ENCODE peak calls at places on chromosomes 13 and 19, in four cellular contexts. X, G, T and M are unnamed samples. For H3K36me3 and H3K4me1, the result is how much of the 10 kb centered on the place peaks cover.

GRCh38 chr13:95924389-95924994 is 128.7 kb downstream of the UGGT2 start:
- DNase-seq in T (peak), G (no peak), X (no peak), M (no peak)

GRCh38 chr13:94415484-94415883 is 64.0 kb downstream of the DCT start:
- DNase-seq in X (no peak), G (no peak), T (no peak), M (no peak)

GRCh38 chr13:23828866-23829265 is 60.3 kb downstream of the MIPEP start:
- DNase-seq in X (no peak), G (no peak), T (no peak), M (no peak)

GRCh38 chr13:59621791-59622190 is 541.9 kb downstream of the DIAPH3 start:
- DNase-seq in G (no peak), X (no peak), T (no peak), M (no peak)

GRCh38 chr13:39353988-39354387 is 249.0 kb downstream of the LHFPL6 start:
- DNase-seq in X (no peak), G (no peak), T (no peak), M (no peak)

GRCh38 chr19:2054763-2055162 is 3.7 kb upstream of the MKNK2 start:
- DNase-seq in T (no peak), G (no peak), X (no peak), M (peak)

GRCh38 chr19:55585658-55586339 is 5.2 kb upstream of the ZNF579 start:
- DNase-seq in T (peak), G (peak), X (peak), M (peak)

GRCh38 chr13:102726430-102726829 is 31.6 kb upstream of the METTL21C start:
- DNase-seq in X (no peak), G (no peak), T (no peak), M (no peak)

GRCh38 chr19:44723952-44724319 is 24.6 kb upstream of the BCL3 start:
- DNase-seq in G (peak), T (peak), X (peak), M (peak)

GRCh38 chr19:719081-719512 is 10.4 kb downstream of the PALM start:
- DNase-seq in X (peak), T (no peak), G (peak), M (peak)

GRCh38 chr13:34698953-34699352 is 243.1 kb upstream of the NBEA start:
- DNase-seq in G (no peak), T (no peak), X (no peak), M (no peak)

GRCh38 chr13:39417643-39418042 is 185.3 kb downstream of the LHFPL6 start:
- DNase-seq in T (peak), G (no peak), X (no peak), M (no peak)

GRCh38 chr13:79398915-79399314 is 7.1 kb downstream of the RBM26 start:
- DNase-seq in T (no peak), G (no peak), X (no peak), M (no peak)

GRCh38 chr13:36883829-36884228 is 36.2 kb downstream of the SMAD9 start:
- DNase-seq in X (no peak), G (no peak), T (no peak), M (no peak)

GRCh38 chr13:114179087-114179658 is at the start of gene CFAP97D2:
- DNase-seq in G (no peak), X (no peak), T (no peak), M (no peak)

GRCh38 chr19:55640043-55640576 is 692 bp upstream of the ZNF580 start:
- DNase-seq in X (peak), G (peak), T (peak), M (peak)

GRCh38 chr19:33401683-33402420 is 28.3 kb downstream of the CEBPG start:
- DNase-seq in G (peak), T (no peak), X (no peak), M (no peak)

GRCh38 chr13:65339236-65339635 is 1890.9 kb downstream of the PCDH9 start:
- DNase-seq in T (no peak), G (no peak), X (no peak), M (no peak)

GRCh38 chr13:25210842-25211241 is 38.8 kb upstream of the AMER2 start:
- DNase-seq in G (no peak), T (no peak), X (no peak), M (no peak)

GRCh38 chr13:75685239-75685697 is 49.1 kb downstream of the LMO7 start:
- DNase-seq in G (no peak), T (peak), X (no peak), M (no peak)

GRCh38 chr13:74820809-74821208 is 661.2 kb downstream of the TBC1D4 start:
- DNase-seq in G (no peak), X (no peak), T (peak), M (no peak)

GRCh38 chr13:26051231-26052135 is at the start of gene SHISA2:
- DNase-seq in G (peak), T (peak), X (peak), M (no peak)

GRCh38 chr13:102651392-102651791 is 43.5 kb downstream of the METTL21C start:
- DNase-seq in X (no peak), G (no peak), T (no peak), M (no peak)

GRCh38 chr13:29922896-29923295 is 72.5 kb upstream of the UBL3 start:
- DNase-seq in G (no peak), T (no peak), X (no peak), M (no peak)

GRCh38 chr13:50761406-50761805 is 82.1 kb downstream of the DLEU7 start:
- DNase-seq in G (no peak), X (no peak), T (no peak), M (no peak)

GRCh38 chr13:41558781-41559560 is 101.6 kb downstream of the RGCC start:
- DNase-seq in T (no peak), X (no peak), G (no peak), M (no peak)

GRCh38 chr19:32330149-32330548 is 15.3 kb upstream of the ZNF507 start:
- DNase-seq in X (no peak), T (no peak), G (no peak), M (no peak)

GRCh38 chr19:58181902-58182576 is 822 bp upstream of the ZNF274 start:
- DNase-seq in X (no peak), G (peak), T (peak), M (peak)

GRCh38 chr19:36488816-36489138 is 584 bp downstream of the ZNF566 start:
- DNase-seq in G (peak), X (no peak), T (no peak), M (no peak)

GRCh38 chr19:347946-348861 is 3.6 kb upstream of the MIER2 start:
- DNase-seq in G (no peak), T (peak), X (no peak), M (no peak)

GRCh38 chr13:27449081-27449603 is 1.2 kb downstream of the MTIF3 start:
- DNase-seq in G (no peak), T (no peak), X (no peak), M (no peak)

GRCh38 chr19:19386373-19386869 is 19.1 kb upstream of the GATAD2A start:
- DNase-seq in X (no peak), T (no peak), G (no peak), M (peak)

GRCh38 chr13:110308377-110309158 is 1.5 kb downstream of the COL4A2 start:
- DNase-seq in X (no peak), T (peak), G (peak), M (no peak)

GRCh38 chr13:76319921-76320320 is 566.3 kb downstream of the KCTD12 start:
- DNase-seq in T (no peak), X (no peak), G (no peak), M (no peak)

GRCh38 chr19:33291623-33292534 is 10.5 kb downstream of the CEBPA start:
- DNase-seq in T (no peak), X (no peak), G (no peak), M (peak)

GRCh38 chr19:2453431-2454025 is 3.2 kb downstream of the LMNB2 start:
- DNase-seq in X (no peak), T (peak), G (no peak), M (no peak)

GRCh38 chr13:48636550-48636949 is 17.2 kb upstream of the CYSLTR2 start:
- DNase-seq in T (no peak), X (no peak), G (no peak), M (no peak)

GRCh38 chr19:5588441-5588840 is 20.7 kb upstream of the TINCR start:
- DNase-seq in G (no peak), T (no peak), X (no peak), M (peak)

GRCh38 chr19:5585461-5586299 is 17.9 kb upstream of the TINCR start:
- DNase-seq in T (peak), X (no peak), G (peak), M (no peak)

GRCh38 chr19:5587661-5588060 is 19.9 kb upstream of the TINCR start:
- DNase-seq in X (no peak), G (no peak), T (no peak), M (no peak)

GRCh38 chr19:5587071-5587455 is 19.3 kb upstream of the TINCR start:
- DNase-seq in T (no peak), X (no peak), G (no peak), M (no peak)

GRCh38 chr19:5586300-5587070 is 18.7 kb upstream of the TINCR start:
- DNase-seq in X (no peak), T (no peak), G (no peak), M (no peak)
- H3K36me3 ChIP-seq in X (half or more), T (under half), G (under half), M (under half)

GRCh38 chr13:20129076-20129475 is 31.8 kb downstream of the GJA3 start:
- DNase-seq in G (no peak), T (no peak), X (no peak), M (peak)
- H3K4me3 ChIP-seq in G (no peak), T (peak), X (peak), M (no peak)

DNA sequence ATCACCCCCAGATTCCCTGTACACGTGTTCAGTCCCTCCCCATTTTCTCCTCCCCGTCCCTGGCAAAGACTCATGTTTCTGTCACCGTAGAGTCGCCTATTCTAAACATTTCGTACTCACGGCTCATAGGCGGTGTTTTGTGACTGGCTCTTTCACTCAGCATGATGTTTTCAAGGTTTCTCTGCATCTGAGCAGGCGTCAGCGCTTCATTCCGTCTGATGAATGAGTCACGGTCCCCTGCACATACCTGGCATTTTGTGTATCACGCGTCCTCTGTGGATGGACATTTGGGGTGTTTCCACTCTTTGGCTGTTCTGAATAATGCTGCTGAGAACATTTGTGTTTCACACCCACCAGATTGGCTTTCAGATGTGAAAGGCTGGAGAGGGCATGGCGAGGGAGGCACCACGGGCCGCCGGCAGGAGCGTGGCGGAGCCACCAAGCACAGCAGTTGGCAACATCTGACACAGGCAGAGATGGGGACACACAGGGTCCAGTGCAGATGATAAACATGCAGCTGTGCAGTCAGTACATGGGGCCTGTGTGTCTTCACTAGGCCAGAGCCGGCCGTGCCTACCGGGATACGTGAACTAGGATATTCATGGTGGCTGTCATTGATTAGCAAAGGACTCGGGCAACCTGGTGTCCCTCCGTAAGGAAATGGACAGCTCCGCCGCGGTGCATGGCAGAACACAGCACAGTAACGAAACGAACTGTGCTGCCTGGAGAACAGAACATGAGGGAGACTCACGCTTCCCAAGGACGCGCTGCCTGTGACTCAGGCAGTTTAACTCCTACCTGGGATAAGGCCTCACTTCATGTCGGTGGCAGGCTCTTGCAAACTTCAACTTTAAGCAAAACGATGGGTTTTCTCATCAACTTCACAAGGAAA is 117.2 kb downstream of the ATP11A start:
- DNase-seq in T (no peak), G (no peak), X (peak), M (no peak)
- H3K4me1 ChIP-seq in T (under half), G (under half), X (under half), M (under half)

DNA sequence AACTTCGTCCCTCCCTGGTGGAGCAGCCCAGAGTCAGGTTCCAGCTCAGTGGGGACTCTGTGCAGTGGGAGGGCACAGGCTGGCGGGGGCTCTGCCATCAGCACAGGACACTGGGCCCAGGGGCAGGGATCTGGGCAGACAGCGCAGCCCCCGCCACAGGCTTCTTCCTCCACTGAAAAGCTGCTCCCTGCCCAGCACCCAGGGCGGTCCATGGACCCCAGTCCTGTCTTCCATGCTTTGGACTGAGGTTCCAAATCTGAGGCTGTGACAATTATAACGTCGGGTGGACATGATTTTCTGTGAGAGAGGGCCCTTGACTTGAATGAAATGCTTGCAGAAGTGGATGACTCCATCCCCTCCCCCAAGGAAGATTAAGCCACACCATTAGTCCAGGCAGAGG is 21.2 kb upstream of the NCCRP1 start:
- DNase-seq in T (no peak), G (no peak), X (no peak), M (no peak)
- H3K36me3 ChIP-seq in T (under half), G (under half), X (under half), M (under half)

DNA sequence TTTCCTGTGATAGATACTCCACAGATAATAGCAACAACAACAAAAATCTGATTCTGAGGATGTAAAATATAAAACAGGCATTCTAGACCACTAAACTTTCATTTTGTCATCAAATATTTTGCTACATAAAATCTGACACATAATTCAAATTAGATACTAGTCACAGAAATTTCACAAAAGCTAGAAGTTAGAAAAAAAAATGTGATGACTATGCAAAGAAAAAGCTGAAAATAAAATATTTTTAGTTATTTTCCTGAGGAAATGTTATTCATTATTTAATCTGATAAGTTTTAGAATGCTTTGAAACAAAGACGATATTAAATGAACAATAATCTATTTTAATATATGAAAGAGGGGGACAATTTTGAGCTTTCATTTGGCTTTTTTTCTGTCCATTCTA is 357.2 kb downstream of the SLITRK6 start:
- DNase-seq in X (no peak), T (no peak), G (no peak), M (no peak)
- H3K4me3 ChIP-seq in X (no peak), T (no peak), G (no peak), M (no peak)

GRCh38 chr13:52978989-52979388 is 49.6 kb upstream of the OLFM4 start:
- DNase-seq in X (no peak), T (no peak), G (no peak), M (no peak)
- H3K4me1 ChIP-seq in X (under half), T (under half), G (under half), M (under half)

DNA sequence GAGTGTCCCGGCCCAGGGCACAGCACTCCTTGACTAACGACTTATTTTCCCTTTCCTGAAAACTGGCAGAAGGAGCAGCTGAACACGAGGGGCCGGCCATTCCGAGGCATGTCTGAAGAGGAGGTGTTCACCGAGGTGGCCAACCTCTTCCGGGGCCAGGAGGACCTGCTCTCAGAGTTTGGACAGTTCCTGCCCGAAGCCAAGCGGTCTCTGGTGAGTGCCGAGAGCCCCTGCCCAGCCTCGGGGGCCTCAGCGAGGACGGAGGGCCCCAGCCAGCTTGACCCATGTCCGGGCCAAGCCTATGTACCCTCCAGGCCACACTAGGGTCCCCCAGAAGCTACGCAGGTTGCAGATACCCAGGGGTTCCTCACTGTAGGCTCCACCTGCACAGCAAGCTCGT is 17.7 kb downstream of the SIN3B start:
- DNase-seq in T (no peak), X (no peak), G (no peak), M (no peak)
- H3K36me3 ChIP-seq in T (half or more), X (half or more), G (under half), M (under half)

DNA sequence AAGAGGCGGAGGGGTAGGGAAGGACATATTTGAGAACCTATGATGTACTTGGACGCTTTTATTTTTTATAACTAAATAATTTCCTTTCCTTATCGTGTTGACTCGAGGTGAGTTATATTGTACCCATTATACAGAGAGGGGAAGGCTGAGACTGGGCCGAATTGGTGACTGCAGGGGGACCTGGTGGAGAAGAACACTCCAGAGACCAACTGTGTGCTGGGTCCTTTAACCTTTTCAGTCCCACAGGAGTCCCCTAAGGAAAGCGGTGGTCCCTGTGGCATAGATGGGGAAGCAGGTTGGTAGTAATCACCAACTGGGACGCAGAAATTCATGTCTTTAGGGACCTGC is 633 bp downstream of the MYH14 start:
- DNase-seq in X (no peak), T (no peak), G (no peak), M (no peak)
- H3K4me3 ChIP-seq in X (no peak), T (no peak), G (no peak), M (no peak)